ENCODE peak calls at places on chromosomes 12 and 14, in five cellular contexts. E is GM12878, Z is A549, K is HepG2, W is K562. V is an unnamed sample.

GRCh38 chr12:4121506-4122020 is 152.0 kb upstream of the CCND2 start:
- DNase-seq in E (no peak), Z (no peak), K (no peak), W (no peak), V (no peak)

GRCh38 chr14:73785834-73786631 is 65.6 kb upstream of the PTGR2 start:
- DNase-seq in E (no peak), Z (peak), K (peak), W (peak), V (peak)

GRCh38 chr14:68269136-68269535 is 449.6 kb downstream of the RAD51B start:
- DNase-seq in E (no peak), Z (no peak), K (no peak), W (no peak), V (no peak)

GRCh38 chr14:90726656-90727055 is 89.6 kb downstream of the TTC7B start:
- DNase-seq in E (no peak), Z (no peak), K (no peak), W (no peak), V (peak)

GRCh38 chr12:106956048-106956935 is 585 bp downstream of the TMEM263 start:
- DNase-seq in E (peak), Z (peak), K (peak), W (peak), V (peak)

GRCh38 chr14:101182476-101182875 is 279.0 kb upstream of the RTL1 start:
- DNase-seq in E (no peak), Z (no peak), K (no peak), W (no peak), V (no peak)

GRCh38 chr14:61267336-61267735 is 13.8 kb downstream of the TMEM30B start:
- DNase-seq in E (no peak), Z (no peak), K (no peak), W (no peak), V (no peak)

GRCh38 chr14:30519961-30520360 is 39.0 kb upstream of the G2E3 start:
- DNase-seq in E (no peak), Z (no peak), K (no peak), W (no peak), V (no peak)

GRCh38 chr12:108495054-108495453 is 20.0 kb upstream of the FICD start:
- DNase-seq in E (no peak), Z (peak), K (peak), W (peak), V (peak)

GRCh38 chr12:78928200-78929074 is 63.9 kb downstream of the SYT1 start:
- DNase-seq in E (no peak), Z (peak), K (peak), W (no peak), V (no peak)

GRCh38 chr14:73887116-73887490 is 444 bp downstream of the ZNF410 start:
- DNase-seq in E (no peak), Z (peak), K (peak), W (no peak), V (no peak)

GRCh38 chr12:88472248-88472647 is 108.0 kb downstream of the KITLG start:
- DNase-seq in E (no peak), Z (no peak), K (no peak), W (no peak), V (no peak)

GRCh38 chr12:76611533-76611932 is 52.0 kb upstream of the OSBPL8 start:
- DNase-seq in E (no peak), Z (no peak), K (no peak), W (no peak), V (no peak)

GRCh38 chr12:10936495-10936894 is 2.6 kb downstream of the TAS2R14 start:
- DNase-seq in E (no peak), Z (no peak), K (no peak), W (no peak), V (no peak)

GRCh38 chr14:82565825-82566224 is 1032.2 kb upstream of the SEL1L start:
- DNase-seq in E (no peak), Z (no peak), K (no peak), W (no peak), V (no peak)

GRCh38 chr12:40107803-40108620 is 2.1 kb upstream of the SLC2A13 start:
- DNase-seq in E (no peak), Z (no peak), K (no peak), W (no peak), V (no peak)

GRCh38 chr12:118571730-118572129 is 195.4 kb downstream of the SUDS3 start:
- DNase-seq in E (no peak), Z (no peak), K (no peak), W (no peak), V (no peak)

GRCh38 chr12:90062799-90063198 is 354.2 kb upstream of the ATP2B1 start:
- DNase-seq in E (no peak), Z (no peak), K (peak), W (no peak), V (peak)

GRCh38 chr14:32354716-32355115 is 25.6 kb downstream of the AKAP6 start:
- DNase-seq in E (no peak), Z (no peak), K (peak), W (no peak), V (peak)

GRCh38 chr14:93648440-93649168 is 139.7 kb downstream of the PRIMA1 start:
- DNase-seq in E (no peak), Z (peak), K (peak), W (no peak), V (peak)

GRCh38 chr14:65167072-65167645 is 64.8 kb upstream of the MAX start:
- DNase-seq in E (no peak), Z (no peak), K (no peak), W (no peak), V (peak)

GRCh38 chr14:58783801-58784511 is 146.2 kb downstream of the DACT1 start:
- DNase-seq in E (no peak), Z (no peak), K (no peak), W (no peak), V (no peak)

GRCh38 chr14:68857671-68858070 is 64.8 kb upstream of the ZFP36L1 start:
- DNase-seq in E (no peak), Z (no peak), K (no peak), W (no peak), V (no peak)

GRCh38 chr12:13220848-13221247 is 24.3 kb downstream of the EMP1 start:
- DNase-seq in E (no peak), Z (no peak), K (no peak), W (no peak), V (no peak)

GRCh38 chr12:48996794-48997718 is 2.1 kb downstream of the DDN start:
- DNase-seq in E (no peak), Z (peak), K (peak), W (peak), V (peak)

DNA sequence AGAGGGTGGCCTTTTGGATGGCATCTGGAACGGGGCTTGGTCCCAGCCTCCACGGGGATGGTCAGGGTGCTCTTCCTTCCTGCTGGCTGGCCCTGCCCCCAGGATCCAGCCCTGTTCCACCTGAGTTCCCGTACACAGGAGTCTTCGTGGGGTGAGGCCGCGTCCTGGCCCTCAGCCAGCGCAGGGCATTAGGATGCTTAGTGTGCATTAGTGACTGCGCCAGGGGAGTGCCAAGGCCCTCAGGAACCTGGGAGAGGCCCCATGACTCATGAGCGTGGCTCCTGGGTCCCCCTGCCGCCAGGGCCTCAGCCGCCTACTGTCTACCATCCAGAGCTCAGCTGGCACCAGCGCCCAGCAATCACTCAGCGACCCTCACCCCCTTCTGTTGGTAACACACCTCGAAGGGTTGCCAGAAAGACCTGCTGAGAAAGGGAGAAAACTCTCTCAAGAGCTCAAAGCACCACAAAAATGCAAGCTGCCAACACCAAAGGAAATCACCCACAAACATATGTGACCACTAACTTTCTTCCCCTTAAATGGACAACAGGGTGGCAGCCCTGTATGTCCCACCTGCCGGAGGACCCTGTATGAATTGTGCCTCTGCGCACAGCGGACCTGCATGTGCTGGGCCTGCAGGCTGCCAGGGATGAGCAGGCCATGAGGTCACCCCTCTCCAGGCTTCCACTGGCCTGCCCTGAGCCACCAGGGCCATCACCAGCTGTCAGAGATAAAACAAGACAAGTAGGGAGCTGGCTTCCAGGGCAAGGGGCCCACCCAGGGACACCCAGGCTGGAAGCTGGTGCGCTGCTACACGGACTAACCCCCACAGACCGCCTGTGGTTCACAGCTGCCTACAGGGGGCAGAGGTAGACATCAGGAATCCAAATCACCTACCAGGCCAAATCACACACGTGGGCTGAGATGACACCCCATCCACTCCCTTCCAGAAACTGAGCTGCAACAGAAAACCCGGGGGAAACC is 28.7 kb downstream of the CCDC85C start:
- DNase-seq in E (no peak), Z (peak), K (peak), W (peak), V (no peak)
- H3K27ac ChIP-seq in E (no peak), Z (peak), K (peak), W (no peak), V (peak)

DNA sequence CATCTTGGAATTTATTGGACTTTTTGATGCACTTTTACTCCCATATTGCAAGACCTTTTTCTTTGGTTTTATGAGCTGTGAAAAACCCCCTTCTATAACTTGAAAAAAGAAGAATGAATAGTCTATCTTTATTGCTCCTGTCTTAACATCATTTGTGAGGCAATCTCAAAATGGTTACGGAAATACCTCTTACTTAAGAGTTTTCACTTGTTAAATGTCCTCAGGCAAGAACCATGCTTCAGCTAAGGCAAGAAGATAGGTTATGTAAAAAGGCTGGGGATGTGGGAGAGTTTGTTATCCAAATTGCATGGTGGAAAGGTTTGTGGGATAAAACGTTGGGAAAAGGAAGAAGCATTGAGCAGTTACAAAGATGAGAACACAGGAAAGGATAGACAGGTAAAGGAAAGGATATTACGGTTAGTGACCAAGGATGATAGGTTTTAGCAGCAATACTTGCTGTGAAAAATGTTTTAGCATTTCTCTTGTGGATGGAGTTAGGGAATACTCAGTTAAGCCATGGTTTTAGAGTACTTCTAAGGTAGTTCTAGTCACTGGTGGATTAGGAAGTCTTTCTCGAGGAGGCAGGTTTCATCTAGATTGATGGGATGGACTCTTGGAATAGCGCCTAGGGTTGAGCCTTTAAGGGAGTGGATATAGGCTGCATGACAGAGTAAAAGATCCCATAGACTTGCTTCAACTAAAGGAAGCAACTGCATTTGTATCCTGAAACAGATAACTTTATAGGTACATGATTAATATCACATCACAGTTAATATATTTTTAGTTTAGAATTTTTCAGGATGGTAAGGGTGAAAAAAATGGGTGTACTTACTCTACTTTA is 30.3 kb downstream of the MDM2 start:
- DNase-seq in E (no peak), Z (no peak), K (no peak), W (no peak), V (no peak)
- TF ChIP-seq JUNB in E (no peak), Z (no peak), K (no peak), W (no peak), V (no peak)

GRCh38 chr12:57621497-57622292 is 10.5 kb downstream of the ARHGEF25 start:
- DNase-seq in E (no peak), Z (peak), K (no peak), W (peak), V (peak)

GRCh38 chr12:57620936-57621496 is 9.8 kb downstream of the ARHGEF25 start:
- DNase-seq in E (no peak), Z (no peak), K (no peak), W (no peak), V (peak)

GRCh38 chr12:57619434-57620244 is 8.4 kb downstream of the ARHGEF25 start:
- DNase-seq in E (no peak), Z (no peak), K (no peak), W (no peak), V (peak)

GRCh38 chr12:57618966-57619433 is 7.8 kb downstream of the ARHGEF25 start:
- DNase-seq in E (no peak), Z (no peak), K (no peak), W (no peak), V (no peak)

GRCh38 chr12:57620245-57620935 is 9.2 kb downstream of the ARHGEF25 start:
- DNase-seq in E (no peak), Z (no peak), K (no peak), W (no peak), V (no peak)
- H3K27ac ChIP-seq in E (no peak), Z (no peak), K (no peak), W (no peak), V (no peak)

DNA sequence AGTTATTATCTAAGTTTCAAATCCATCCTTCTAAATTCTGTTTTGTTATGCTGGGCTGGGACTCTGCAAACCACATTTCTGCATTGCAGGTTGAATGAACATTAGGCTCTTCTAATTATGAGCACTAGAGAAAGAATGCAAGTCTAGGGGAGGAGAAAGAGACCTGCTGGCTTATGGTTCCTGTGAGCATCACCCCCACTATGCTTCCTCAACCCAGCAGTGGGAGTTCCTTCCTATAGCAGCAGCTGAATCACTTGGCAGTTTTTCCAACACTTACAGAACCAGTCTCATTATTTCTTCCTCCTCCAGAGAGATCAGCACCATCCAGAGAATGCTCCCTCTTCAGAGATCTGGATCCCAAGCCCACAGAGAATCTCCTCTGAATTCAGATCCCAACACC is 297.7 kb upstream of the CLEC14A start:
- DNase-seq in E (no peak), Z (no peak), K (no peak), W (no peak), V (no peak)
- TF ChIP-seq JUNB in E (no peak), Z (no peak), K (no peak), W (no peak), V (no peak)

V was measured in GM23338.